ENCODE peak calls at places on chromosome 2, in seven cellular contexts. W is K562, U is SK-N-MC, A is neural progenitor cell, Q is mesendoderm, Z is fibroblast of lung, C is kidney. G is an unnamed sample. For H3K36me3, the result is how much of the 10 kb centered on the place peaks cover.

GRCh38 chr2:167814881-167815718 is 432.3 kb downstream of the STK39 start:
- DNase-seq in C (no peak), A (no peak), W (no peak), U (no peak), Z (no peak), Q (no peak), G (no peak)

GRCh38 chr2:70553334-70553583 is 367 bp downstream of the TGFA start:
- DNase-seq in Z (no peak), A (no peak), Q (peak), W (no peak), C (no peak), U (no peak), G (no peak)

GRCh38 chr2:187614756-187615155 is 60.5 kb upstream of the TFPI start:
- DNase-seq in Z (peak), W (no peak), C (no peak), A (no peak), U (no peak), Q (no peak), G (no peak)

GRCh38 chr2:205764502-205764815 is 82.2 kb downstream of the NRP2 start:
- DNase-seq in W (no peak), U (no peak), Z (no peak), A (no peak), Q (no peak), C (no peak), G (no peak)

GRCh38 chr2:207501797-207502196 is 28.0 kb upstream of the CREB1 start:
- DNase-seq in A (no peak), C (no peak), Q (no peak), Z (no peak), U (no peak), W (no peak), G (no peak)

GRCh38 chr2:53130441-53130943 is 637.1 kb upstream of the CHAC2 start:
- DNase-seq in U (no peak), Q (no peak), W (no peak), C (no peak), A (no peak), Z (peak), G (no peak)

GRCh38 chr2:210167227-210167626 is 4.0 kb downstream of the KANSL1L start:
- DNase-seq in Q (no peak), C (no peak), Z (peak), U (no peak), A (no peak), W (no peak), G (no peak)

GRCh38 chr2:162890690-162891311 is 52.2 kb upstream of the KCNH7 start:
- DNase-seq in U (peak), Z (peak), A (peak), C (no peak), W (peak), Q (peak), G (peak)

DNA sequence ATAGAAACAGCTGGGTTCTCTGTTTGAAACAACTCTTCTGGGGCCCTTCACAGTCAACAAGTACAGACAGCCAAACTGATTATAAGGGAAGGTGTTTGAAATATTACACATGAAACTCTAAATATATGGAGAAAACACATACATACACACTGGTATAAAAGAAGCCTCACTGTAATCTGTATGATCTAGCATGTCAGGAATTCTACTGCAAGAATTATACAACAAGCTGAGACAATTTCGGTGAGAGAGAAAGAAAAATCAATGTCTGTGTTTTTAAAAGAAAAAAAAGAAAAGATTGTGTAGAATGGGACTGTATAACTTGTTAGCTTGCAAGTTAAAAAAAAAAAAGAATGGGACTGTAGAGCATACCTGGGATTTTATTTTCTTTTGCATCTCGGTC is 26.3 kb downstream of the IRS1 start:
- DNase-seq in U (no peak), Q (no peak), C (no peak), Z (no peak), A (no peak), W (no peak), G (no peak)
- H3K9ac ChIP-seq in U (no peak), Q (no peak), C (no peak), Z (no peak), A (no peak), W (no peak), G (no peak)

DNA sequence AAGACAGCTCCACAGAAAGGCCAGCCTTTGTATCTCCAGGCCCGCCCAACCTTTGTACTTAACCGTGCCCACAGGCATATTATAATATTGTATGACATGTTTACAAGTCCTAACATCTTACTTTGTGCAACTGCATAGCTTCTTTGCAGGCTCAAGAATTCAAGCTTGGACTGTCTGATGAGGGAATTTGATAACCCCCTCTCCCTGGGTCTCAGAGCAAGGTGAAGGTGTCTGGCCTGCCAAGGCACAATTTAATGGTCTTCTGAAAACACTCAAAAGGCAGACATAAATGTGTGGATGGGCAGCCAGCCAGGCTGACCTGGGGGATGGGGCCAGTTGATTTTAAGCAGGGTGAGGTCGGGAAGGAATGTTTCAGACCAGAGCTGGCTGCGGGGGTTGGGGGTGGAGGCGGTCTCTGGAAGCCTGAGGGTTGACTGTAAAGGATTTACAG is 732.7 kb upstream of the FANCL start:
- DNase-seq in Q (peak), Z (no peak), A (peak), W (no peak), C (no peak), U (no peak), G (no peak)
- H3K4me3 ChIP-seq in Q (no peak), Z (no peak), A (no peak), W (no peak), C (no peak), U (no peak), G (no peak)

GRCh38 chr2:128619471-128620325 is 301.0 kb upstream of the HS6ST1 start:
- DNase-seq in U (no peak), Z (no peak), C (peak), W (no peak), Q (no peak), A (no peak), G (no peak)

GRCh38 chr2:128617661-128618060 is 299.0 kb upstream of the HS6ST1 start:
- DNase-seq in Z (no peak), W (no peak), C (peak), A (no peak), Q (no peak), U (no peak), G (no peak)

GRCh38 chr2:128621074-128621473 is 302.4 kb upstream of the HS6ST1 start:
- DNase-seq in U (no peak), C (no peak), W (no peak), A (no peak), Z (no peak), Q (no peak), G (no peak)

GRCh38 chr2:128617029-128617590 is 298.4 kb upstream of the HS6ST1 start:
- DNase-seq in C (peak), U (no peak), A (no peak), Q (no peak), W (no peak), Z (no peak), G (no peak)

GRCh38 chr2:128618642-128619041 is 300.0 kb upstream of the HS6ST1 start:
- DNase-seq in A (no peak), Q (no peak), W (no peak), U (no peak), Z (no peak), C (no peak), G (no peak)
- H3K36me3 ChIP-seq in A (under half), Q (under half), W (under half), U (under half), Z (under half), C (under half), G (under half)

GRCh38 chr2:235921508-235922260 is 246.5 kb downstream of the GBX2 start:
- DNase-seq in Q (no peak), W (no peak), C (no peak), U (no peak), A (no peak), Z (no peak), G (no peak)

GRCh38 chr2:235920216-235920615 is 248.0 kb downstream of the GBX2 start:
- DNase-seq in Q (no peak), C (no peak), A (no peak), U (no peak), Z (no peak), W (no peak), G (no peak)

GRCh38 chr2:235914756-235915155 is 253.4 kb downstream of the GBX2 start:
- DNase-seq in W (no peak), Q (no peak), U (no peak), C (no peak), A (no peak), Z (no peak), G (no peak)

GRCh38 chr2:235922851-235923250 is 245.3 kb downstream of the GBX2 start:
- DNase-seq in Q (no peak), C (no peak), W (no peak), A (no peak), U (no peak), Z (no peak), G (no peak)

DNA sequence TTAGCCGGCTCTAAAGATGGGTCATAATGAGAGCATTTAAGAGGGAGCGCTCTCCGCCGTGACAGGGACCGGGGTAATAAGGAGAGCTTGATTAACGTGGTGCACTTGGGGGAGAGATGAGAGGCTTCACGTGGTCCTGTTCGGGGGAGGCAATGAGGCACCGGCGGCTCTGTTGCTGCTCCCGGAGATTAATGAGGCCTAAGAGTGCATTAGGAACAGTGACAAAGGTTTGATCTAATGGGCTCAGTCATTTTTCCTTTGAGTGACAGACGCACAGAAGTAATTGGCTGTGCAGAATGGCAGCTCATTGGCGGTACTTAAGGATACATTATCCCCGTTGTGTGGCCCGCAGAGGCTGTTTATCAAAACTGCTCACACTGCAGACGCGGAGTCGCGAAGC is 250.7 kb downstream of the GBX2 start:
- DNase-seq in A (no peak), Q (no peak), C (no peak), W (no peak), Z (no peak), U (no peak), G (no peak)
- H3K9ac ChIP-seq in A (no peak), Q (no peak), C (no peak), W (no peak), Z (no peak), U (no peak), G (no peak)

GRCh38 chr2:219388127-219388844 is 574 bp upstream of the DNPEP start:
- DNase-seq in U (no peak), Z (peak), W (peak), Q (peak), C (peak), A (peak), G (peak)
- H3K4me3 ChIP-seq in U (peak), Z (peak), W (peak), Q (peak), C (peak), A (peak), G (peak)

G was measured in Karpas-422.